ENCODE peak calls at places on chromosomes 16 and 17, in eight cellular contexts. G is omental fat pad, S is astrocyte of the spinal cord, X is IMR-90, C is A673, U is fibroblast of villous mesenchyme, I is cardiac muscle cell, O is GM13976. H is an unnamed sample.

GRCh38 chr17:229945-230235 is 48.4 kb upstream of the DOC2B start:
- DNase-seq in G (no peak), S (no peak), X (no peak), C (no peak), U (no peak), I (no peak), O (no peak), H (no peak)

GRCh38 chr16:56191807-56192643 is 736 bp downstream of the GNAO1 start:
- DNase-seq in G (no peak), S (no peak), X (no peak), C (no peak), U (no peak), I (no peak), O (peak; percentile 22), H (no peak)

GRCh38 chr16:2473999-2474876 is 689 bp upstream of the TBC1D24 start:
- DNase-seq in G (no peak), S (no peak), X (peak; percentile 27), C (peak; percentile 70), U (peak; percentile 44), I (peak; percentile 74), O (peak; percentile 80), H (peak; percentile 58)

GRCh38 chr16:11989238-11990160 is 13.0 kb downstream of the SNX29 start:
- DNase-seq in G (no peak), S (no peak), X (no peak), C (no peak), U (no peak), I (no peak), O (no peak), H (no peak)

GRCh38 chr16:69453936-69454335 is 29.5 kb downstream of the CYB5B start:
- DNase-seq in G (no peak), S (no peak), X (no peak), C (no peak), U (no peak), I (no peak), O (no peak), H (no peak)

GRCh38 chr17:67058036-67058435 is 13.7 kb downstream of the CACNG1 start:
- DNase-seq in G (no peak), S (no peak), X (no peak), C (no peak), U (no peak), I (no peak), O (no peak), H (no peak)

GRCh38 chr17:82328141-82328993 is 5.2 kb downstream of the SECTM1 start:
- DNase-seq in G (no peak), S (no peak), X (no peak), C (no peak), U (no peak), I (no peak), O (no peak), H (no peak)

GRCh38 chr16:67579686-67580085 is 17.4 kb downstream of the CTCF start:
- DNase-seq in G (no peak), S (no peak), X (no peak), C (no peak), U (no peak), I (no peak), O (no peak), H (no peak)

GRCh38 chr16:54627616-54628015 is 303.0 kb upstream of the IRX5 start:
- DNase-seq in G (no peak), S (no peak), X (no peak), C (no peak), U (no peak), I (no peak), O (no peak), H (no peak)

GRCh38 chr17:76335716-76336381 is 17.9 kb downstream of the PRPSAP1 start:
- DNase-seq in G (no peak), S (no peak), X (no peak), C (no peak), U (no peak), I (no peak), O (no peak), H (no peak)

DNA sequence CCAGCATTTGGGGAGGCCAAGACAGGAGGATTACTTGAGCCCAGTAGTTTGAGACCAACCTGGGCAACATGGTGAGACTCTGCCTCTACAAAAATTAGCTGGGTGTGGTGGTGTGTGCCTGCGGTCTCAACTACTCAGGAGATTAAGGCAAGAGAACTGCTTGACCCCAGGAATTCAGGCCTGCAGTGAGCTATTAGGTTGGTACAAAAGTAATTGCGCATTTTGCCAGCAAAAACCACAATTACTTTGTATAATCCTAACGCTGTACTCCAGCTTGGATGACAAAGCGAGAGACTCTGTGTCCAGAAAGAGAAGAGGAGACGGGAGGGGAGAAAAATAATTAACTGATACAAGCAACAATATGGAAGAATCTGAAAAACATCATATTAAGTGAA is 32.7 kb downstream of the YWHAE start:
- DNase-seq in G (no peak), S (peak; percentile 37), X (peak; percentile 31), C (no peak), U (no peak), I (no peak), O (no peak), H (no peak)
- TF ChIP-seq CTCF in G (no peak), S (no peak), X (no peak), C (no peak), U (no peak), I (no peak), O (no peak), H (no peak)

GRCh38 chr17:62596662-62597061 is 30.8 kb upstream of the MRC2 start:
- DNase-seq in G (no peak), S (no peak), X (no peak), C (no peak), U (no peak), I (no peak), O (no peak), H (no peak)
- TF ChIP-seq CTCF in G (no peak), S (no peak), X (no peak), C (no peak), U (no peak), I (no peak), O (no peak), H (no peak)

GRCh38 chr17:16286947-16287562 is 66.2 kb downstream of the CENPV start:
- DNase-seq in G (no peak), S (no peak), X (no peak), C (no peak), U (peak; percentile 36), I (no peak), O (peak; percentile 70), H (no peak)
- TF ChIP-seq CTCF in G (no peak), S (peak; percentile 36), X (peak; percentile 20), C (no peak), U (peak; percentile 35), I (peak; percentile 45), O (peak; percentile 11), H (no peak)

DNA sequence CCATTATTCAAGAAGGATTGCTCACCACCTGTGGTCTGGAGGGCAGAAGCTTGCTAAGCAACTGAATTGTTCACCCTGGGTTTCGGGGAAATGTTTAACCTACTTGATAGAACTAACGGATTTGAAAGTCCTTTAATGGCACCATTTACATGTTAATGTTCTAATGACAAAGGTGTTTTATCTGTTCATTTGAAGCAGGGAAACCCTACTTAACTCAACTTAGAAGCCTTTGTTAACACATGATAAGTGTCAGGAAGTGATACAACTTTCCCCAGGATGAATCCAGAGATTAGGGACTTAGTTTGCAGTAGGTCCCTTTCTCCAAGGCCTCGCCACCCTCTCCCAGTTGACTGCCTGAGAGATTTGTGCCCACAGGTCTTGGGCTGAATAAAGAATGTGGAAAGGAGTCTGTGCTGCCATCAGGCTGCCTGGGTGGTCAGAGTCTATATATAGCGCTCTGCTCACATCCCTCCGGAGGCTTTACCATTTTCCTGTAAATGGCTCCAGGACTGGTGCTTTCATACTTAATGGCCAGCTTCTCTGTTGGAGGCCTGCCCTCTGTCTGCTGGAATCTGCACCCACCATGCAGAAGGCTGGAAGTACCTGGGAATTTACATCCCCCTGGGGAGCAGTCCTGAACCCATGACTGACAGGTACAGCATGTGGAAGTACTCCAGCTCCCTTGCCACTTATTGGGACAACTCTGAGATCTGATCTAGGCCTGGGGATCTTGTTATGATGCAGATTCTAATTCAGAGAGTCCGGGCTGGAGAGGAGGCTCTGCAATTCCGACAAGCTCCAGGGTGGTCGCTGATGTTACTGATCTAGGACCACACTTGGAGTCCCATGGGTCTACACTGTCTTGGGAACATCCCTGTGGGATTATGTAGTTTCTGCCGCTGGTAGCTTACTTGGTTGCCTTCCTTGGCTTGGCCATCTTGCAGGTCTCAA is 99.9 kb downstream of the ASIC2 start:
- DNase-seq in G (no peak), S (peak; percentile 4), X (no peak), C (no peak), U (no peak), I (peak; percentile 32), O (no peak), H (no peak)
- TF ChIP-seq CTCF in G (no peak), S (no peak), X (no peak), C (no peak), U (no peak), I (no peak), O (no peak), H (no peak)

GRCh38 chr16:66551362-66551761 is 1.0 kb upstream of the CKLF start:
- DNase-seq in G (no peak), S (no peak), X (peak; percentile 9), C (peak; percentile 78), U (peak; percentile 30), I (peak; percentile 27), O (peak; percentile 61), H (no peak)
- TF ChIP-seq CTCF in G (no peak), S (peak; percentile 15), X (peak; percentile 12), C (peak; percentile 49), U (peak; percentile 31), I (peak; percentile 20), O (no peak), H (no peak)